ENCODE peak calls at places on chromosomes 3 and 15, in five cellular contexts. I, A, D, Q and V are unnamed samples.

GRCh38 chr3:46212101-46212500 is 4.0 kb upstream of the CCR1 start:
- DNase-seq in Q (no peak), A (no peak), I (peak; percentile 47), D (no peak), V (no peak)

GRCh38 chr3:116020495-116020894 is 397.2 kb downstream of the GAP43 start:
- DNase-seq in A (no peak), Q (no peak), D (peak; percentile 14), I (no peak), V (no peak)

GRCh38 chr3:131107637-131108433 is 81.2 kb downstream of the NEK11 start:
- DNase-seq in D (no peak), I (no peak), A (no peak), Q (no peak), V (no peak)

GRCh38 chr15:34252545-34252944 is 27.7 kb downstream of the EMC4 start:
- DNase-seq in D (no peak), Q (no peak), A (no peak), I (no peak), V (no peak)

GRCh38 chr15:83288381-83288801 is 3.9 kb upstream of the BNC1 start:
- DNase-seq in D (no peak), I (no peak), Q (no peak), A (no peak), V (no peak)

GRCh38 chr3:45741742-45742141 is 52.5 kb downstream of the SACM1L start:
- DNase-seq in I (no peak), A (no peak), D (no peak), Q (no peak), V (no peak)

GRCh38 chr15:58870451-58870850 is 63.0 kb downstream of the SLTM start:
- DNase-seq in Q (no peak), A (no peak), I (no peak), D (peak; percentile 44), V (no peak)

GRCh38 chr3:155995525-155996370 is 124.6 kb upstream of the KCNAB1 start:
- DNase-seq in D (peak; percentile 80), I (no peak), Q (no peak), A (peak; percentile 4), V (no peak)

GRCh38 chr15:39629376-39629775 is 48.5 kb downstream of the THBS1 start:
- DNase-seq in D (peak; percentile 57), Q (peak; percentile 87), I (no peak), A (no peak), V (no peak)

GRCh38 chr3:12810013-12810780 is 13.7 kb downstream of the CAND2 start:
- DNase-seq in Q (peak; percentile 93), D (peak; percentile 94), I (peak; percentile 94), A (peak; percentile 86), V (peak; percentile 74)

GRCh38 chr3:50166309-50167019 is 11.3 kb downstream of the SEMA3F start:
- DNase-seq in Q (peak; percentile 13), A (no peak), D (no peak), I (no peak), V (no peak)

GRCh38 chr3:27758083-27758482 is 36.0 kb upstream of the EOMES start:
- DNase-seq in D (peak; percentile 76), A (no peak), Q (no peak), I (no peak), V (peak; percentile 57)

GRCh38 chr3:63595221-63595620 is 57.3 kb upstream of the SNTN start:
- DNase-seq in D (no peak), A (no peak), Q (no peak), I (no peak), V (no peak)

GRCh38 chr15:65512189-65512588 is 5.3 kb downstream of the DPP8 start:
- DNase-seq in D (no peak), A (no peak), Q (no peak), I (peak; percentile 26), V (no peak)

GRCh38 chr3:24678441-24678865 is 183.8 kb upstream of the THRB start:
- DNase-seq in Q (no peak), D (peak; percentile 87), A (no peak), I (no peak), V (no peak)

GRCh38 chr15:85479071-85479647 is 98.8 kb downstream of the AKAP13 start:
- DNase-seq in D (peak; percentile 70), A (no peak), I (no peak), Q (no peak), V (no peak)

GRCh38 chr3:45953536-45953935 is 10.3 kb downstream of the CXCR6 start:
- DNase-seq in A (no peak), I (no peak), Q (no peak), D (no peak), V (no peak)

GRCh38 chr3:37987751-37988179 is 2.8 kb upstream of the VILL start:
- DNase-seq in D (no peak), A (no peak), I (no peak), Q (no peak), V (no peak)

GRCh38 chr15:65055201-65055870 is 10.1 kb downstream of the SLC51B start:
- DNase-seq in D (no peak), I (no peak), A (no peak), Q (no peak), V (no peak)

GRCh38 chr3:171088984-171089754 is 62.6 kb upstream of the SLC2A2 start:
- DNase-seq in A (peak; percentile 44), Q (no peak), D (peak; percentile 91), I (no peak), V (no peak)

GRCh38 chr3:31377045-31377642 is 155.6 kb upstream of the STT3B start:
- DNase-seq in I (no peak), D (peak; percentile 11), Q (peak; percentile 59), A (no peak), V (no peak)

GRCh38 chr3:168197162-168197561 is 101.4 kb upstream of the GOLIM4 start:
- DNase-seq in D (no peak), I (no peak), Q (no peak), A (no peak), V (no peak)

GRCh38 chr3:94665922-94666321 is 603.1 kb downstream of the NSUN3 start:
- DNase-seq in Q (no peak), I (no peak), D (no peak), A (no peak), V (no peak)

GRCh38 chr15:73937313-73937695 is 11.0 kb downstream of the LOXL1 start:
- DNase-seq in A (no peak), I (no peak), Q (no peak), D (no peak), V (no peak)

GRCh38 chr3:63945558-63946096 is 33.4 kb upstream of the SCAANT1 start:
- DNase-seq in A (peak; percentile 18), D (peak; percentile 53), Q (no peak), I (no peak), V (no peak)

GRCh38 chr3:11367116-11367781 is 95.1 kb downstream of the ATG7 start:
- DNase-seq in A (no peak), I (peak; percentile 62), Q (no peak), D (peak; percentile 96), V (no peak)

GRCh38 chr3:156536524-156537316 is 18.2 kb downstream of the SSR3 start:
- DNase-seq in D (no peak), A (no peak), Q (no peak), I (no peak), V (no peak)

GRCh38 chr3:160401301-160402095 is 2.0 kb downstream of the SMC4 start:
- DNase-seq in I (no peak), A (peak; percentile 41), Q (no peak), D (peak; percentile 89), V (no peak)

GRCh38 chr3:28476194-28476593 is 127.6 kb upstream of the AZI2 start:
- DNase-seq in Q (no peak), I (no peak), D (peak; percentile 77), A (peak; percentile 68), V (no peak)

GRCh38 chr3:12400795-12401194 is 83.5 kb upstream of the TSEN2 start:
- DNase-seq in I (no peak), Q (no peak), A (no peak), D (peak; percentile 79), V (no peak)

GRCh38 chr3:39362812-39363211 is 20.4 kb upstream of the SLC25A38 start:
- DNase-seq in D (no peak), A (peak; percentile 95), I (no peak), Q (no peak), V (no peak)

GRCh38 chr15:74406992-74407705 is 26.6 kb downstream of the SEMA7A start:
- DNase-seq in D (peak; percentile 88), Q (no peak), A (no peak), I (no peak), V (peak; percentile 71)

GRCh38 chr3:40299721-40300335 is 9.7 kb upstream of the EIF1B start:
- DNase-seq in I (no peak), A (no peak), Q (no peak), D (peak; percentile 89), V (no peak)

GRCh38 chr3:71908001-71908400 is 123.1 kb upstream of the PROK2 start:
- DNase-seq in D (no peak), I (no peak), Q (no peak), A (no peak), V (no peak)